ENCODE peak calls at places on chromosomes 2 and 18, in nine cellular contexts. I is left lung, E is A549, T is transverse colon, J is substantia nigra, Y is testis, O is colonic mucosa, L is psoas muscle, A is DND-41. Q is an unnamed sample.

GRCh38 chr2:219681301-219682290 is 54.2 kb downstream of the SLC4A3 start:
- DNase-seq in O (no peak), A (no peak), Y (no peak), I (no peak), E (no peak), L (no peak), J (no peak), T (no peak), Q (no peak)

GRCh38 chr2:18740428-18740827 is 151.1 kb upstream of the NT5C1B start:
- DNase-seq in Y (no peak), O (no peak), A (no peak), E (no peak), L (no peak), T (no peak), I (peak), J (no peak), Q (peak)

GRCh38 chr2:192390401-192390800 is 195.7 kb upstream of the TMEFF2 start:
- DNase-seq in T (no peak), J (no peak), O (no peak), Y (no peak), I (no peak), A (no peak), E (no peak), L (no peak), Q (no peak)

GRCh38 chr2:151753540-151753939 is 19.3 kb upstream of the NEB start:
- DNase-seq in L (no peak), Y (no peak), T (no peak), J (no peak), I (no peak), O (no peak), A (no peak), E (no peak), Q (no peak)

GRCh38 chr18:5431836-5432575 is 111.8 kb downstream of the EPB41L3 start:
- DNase-seq in A (no peak), L (no peak), Y (no peak), E (no peak), O (no peak), J (no peak), T (no peak), I (no peak), Q (no peak)

GRCh38 chr2:24919977-24920812 is at the start of gene ADCY3:
- DNase-seq in E (peak), T (peak), A (peak), Y (peak), O (peak), J (peak), L (peak), I (peak), Q (peak)

GRCh38 chr18:22563098-22563707 is 145.5 kb upstream of the CTAGE1 start:
- DNase-seq in T (peak), A (peak), E (peak), J (no peak), I (no peak), O (peak), L (no peak), Y (peak), Q (no peak)

GRCh38 chr2:30522421-30522820 is 75.4 kb downstream of the LCLAT1 start:
- DNase-seq in Y (no peak), O (no peak), J (no peak), A (no peak), E (no peak), L (no peak), T (no peak), I (no peak), Q (no peak)

GRCh38 chr18:74128114-74128513 is 19.5 kb downstream of the FBXO15 start:
- DNase-seq in I (no peak), T (no peak), Y (no peak), A (no peak), J (no peak), L (no peak), E (no peak), O (no peak), Q (no peak)

GRCh38 chr2:178870703-178871102 is 63.5 kb upstream of the TTN start:
- DNase-seq in Y (no peak), J (no peak), T (no peak), O (no peak), L (no peak), E (no peak), I (no peak), A (no peak), Q (no peak)

GRCh38 chr2:164739966-164740365 is 101.7 kb downstream of the COBLL1 start:
- DNase-seq in L (no peak), J (no peak), O (no peak), Y (no peak), T (no peak), E (no peak), I (no peak), A (no peak), Q (no peak)

GRCh38 chr2:28346587-28346986 is 46.1 kb upstream of the FOSL2 start:
- DNase-seq in O (peak), Y (no peak), J (no peak), E (no peak), L (peak), I (no peak), T (no peak), A (no peak), Q (peak)

GRCh38 chr18:13725566-13726227 is 661 bp downstream of the FAM210A start:
- DNase-seq in J (no peak), T (no peak), A (peak), I (no peak), E (no peak), Y (peak), L (no peak), O (peak), Q (no peak)

GRCh38 chr2:57180042-57180567 is 866.5 kb upstream of the VRK2 start:
- DNase-seq in A (no peak), T (no peak), Y (no peak), E (no peak), L (no peak), I (no peak), O (no peak), J (no peak), Q (no peak)

GRCh38 chr2:218513676-218514075 is 54.5 kb downstream of the USP37 start:
- DNase-seq in E (no peak), J (no peak), T (no peak), L (no peak), A (no peak), Y (no peak), I (no peak), O (no peak), Q (no peak)

GRCh38 chr2:33131108-33131507 is 184.4 kb downstream of the LTBP1 start:
- DNase-seq in I (no peak), O (no peak), Y (no peak), T (no peak), E (no peak), J (no peak), A (no peak), L (no peak), Q (no peak)

GRCh38 chr2:63488118-63488713 is 100.1 kb downstream of the WDPCP start:
- DNase-seq in T (no peak), J (peak), L (no peak), O (peak), E (peak), A (peak), I (no peak), Y (peak), Q (no peak)

GRCh38 chr2:158512323-158512722 is 55.6 kb downstream of the PKP4 start:
- DNase-seq in E (no peak), A (no peak), I (no peak), J (no peak), T (no peak), L (no peak), O (no peak), Y (no peak), Q (no peak)
- H3K27ac ChIP-seq in E (no peak), A (no peak), I (no peak), J (no peak), T (no peak), L (no peak), O (no peak), Y (no peak), Q (no peak)

DNA sequence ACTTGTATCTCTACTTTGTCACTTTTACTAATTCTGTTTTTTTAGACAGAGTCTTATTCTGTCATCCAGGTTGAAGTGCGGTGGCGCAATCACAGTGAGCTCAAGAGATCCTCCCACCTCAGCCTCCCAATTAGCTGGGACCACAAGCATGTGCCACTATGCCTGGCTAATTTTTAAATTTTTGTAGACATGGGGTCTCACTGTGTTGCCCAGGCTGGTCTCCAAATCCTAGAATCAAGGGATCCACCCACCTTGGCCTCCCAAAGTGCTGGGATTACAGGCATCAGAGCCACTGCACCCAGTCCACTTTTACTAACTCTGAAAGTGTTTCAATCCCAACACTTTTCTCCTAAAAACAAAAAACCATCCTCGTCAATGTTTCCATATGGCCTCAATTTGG is 94.9 kb downstream of the MALT1 start:
- DNase-seq in J (no peak), E (no peak), I (no peak), T (peak), O (no peak), Y (no peak), L (no peak), A (no peak), Q (no peak)
- H3K27ac ChIP-seq in J (no peak), E (peak), I (no peak), T (no peak), O (no peak), Y (no peak), L (no peak), A (no peak), Q (no peak)

DNA sequence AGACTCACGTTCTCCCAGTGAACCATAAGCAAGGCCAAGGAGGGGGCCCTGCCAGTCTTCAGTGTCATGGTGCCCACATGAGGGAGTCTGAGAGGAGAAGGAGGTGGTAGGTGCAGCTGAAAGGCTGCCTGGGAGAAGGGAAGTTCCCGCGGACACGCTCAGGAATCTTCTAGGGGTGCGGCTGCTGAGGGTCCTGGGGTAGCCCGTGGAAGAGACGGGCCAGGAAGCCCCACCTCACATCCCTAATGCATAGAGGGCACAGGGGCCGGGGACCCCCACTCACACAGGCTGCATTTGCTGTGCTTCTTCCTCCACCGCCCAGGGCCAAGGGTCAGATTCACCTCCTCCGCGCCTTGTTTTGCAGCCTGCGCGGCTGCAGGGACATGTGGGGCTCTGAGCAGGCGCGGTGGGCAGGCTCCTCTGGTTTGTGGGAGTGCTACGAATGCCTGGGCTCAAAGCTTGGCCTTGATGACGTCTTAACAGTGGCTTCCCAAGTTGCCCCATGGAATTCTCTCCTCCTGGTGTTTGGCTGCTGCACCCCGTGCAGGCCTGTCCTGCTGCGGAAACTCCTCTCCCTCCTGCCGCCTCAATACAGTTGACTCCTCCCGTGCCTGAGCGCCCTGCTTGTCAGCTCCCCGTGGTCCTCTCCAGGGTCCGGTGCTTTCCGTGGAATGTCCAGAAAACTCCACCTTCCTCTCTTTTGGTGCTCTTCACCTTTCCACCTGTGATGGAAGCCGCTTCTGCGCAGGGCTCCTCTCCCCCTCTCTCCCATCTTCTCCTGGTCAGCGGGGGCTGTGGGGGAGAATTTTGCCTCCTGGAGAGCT is 95.7 kb downstream of the VAPA start:
- DNase-seq in E (no peak), A (no peak), I (no peak), Y (no peak), T (no peak), J (no peak), L (no peak), O (no peak), Q (no peak)
- H3K27ac ChIP-seq in E (no peak), A (no peak), I (no peak), Y (peak), T (peak), J (peak), L (no peak), O (no peak), Q (no peak)

GRCh38 chr18:12283666-12284065 is 24.4 kb upstream of the TUBB6 start:
- DNase-seq in J (no peak), O (no peak), T (no peak), L (no peak), A (no peak), I (no peak), E (no peak), Y (no peak), Q (no peak)

GRCh38 chr18:12282436-12283039 is 25.5 kb upstream of the TUBB6 start:
- DNase-seq in T (no peak), J (no peak), Y (no peak), L (no peak), E (no peak), A (no peak), I (no peak), O (no peak), Q (no peak)

GRCh38 chr18:12283256-12283655 is 24.8 kb upstream of the TUBB6 start:
- DNase-seq in E (no peak), L (no peak), A (no peak), Y (no peak), I (no peak), T (no peak), O (no peak), J (no peak), Q (no peak)

GRCh38 chr18:12279781-12280531 is 25.8 kb downstream of the CIDEA start:
- DNase-seq in A (no peak), Y (no peak), J (no peak), L (no peak), O (no peak), E (no peak), T (no peak), I (no peak), Q (no peak)

GRCh38 chr18:12281861-12282260 is 26.2 kb upstream of the TUBB6 start:
- DNase-seq in T (no peak), E (no peak), O (no peak), J (no peak), I (no peak), Y (no peak), L (no peak), A (no peak), Q (no peak)
- H3K27ac ChIP-seq in T (peak), E (no peak), O (no peak), J (no peak), I (no peak), Y (no peak), L (no peak), A (no peak), Q (no peak)

GRCh38 chr2:108614043-108614435 is 79.8 kb downstream of the LIMS1 start:
- DNase-seq in Y (no peak), A (no peak), O (no peak), J (no peak), L (no peak), T (no peak), E (no peak), I (no peak), Q (no peak)

GRCh38 chr2:108615480-108616090 is 81.3 kb downstream of the LIMS1 start:
- DNase-seq in I (no peak), O (no peak), A (no peak), L (no peak), E (no peak), J (no peak), Y (no peak), T (no peak), Q (no peak)

GRCh38 chr2:108616290-108616689 is 82.0 kb downstream of the LIMS1 start:
- DNase-seq in E (no peak), Y (no peak), T (no peak), O (no peak), I (no peak), A (no peak), J (no peak), L (no peak), Q (no peak)

GRCh38 chr2:108614659-108615058 is 80.4 kb downstream of the LIMS1 start:
- DNase-seq in I (no peak), J (no peak), E (no peak), O (no peak), Y (no peak), T (no peak), A (no peak), L (no peak), Q (no peak)

GRCh38 chr2:108616731-108617161 is 82.5 kb downstream of the LIMS1 start:
- DNase-seq in E (no peak), Y (no peak), J (no peak), L (no peak), I (no peak), A (no peak), O (no peak), T (no peak), Q (no peak)
- H3K27ac ChIP-seq in E (no peak), Y (no peak), J (no peak), L (no peak), I (peak), A (no peak), O (no peak), T (no peak), Q (peak)

DNA sequence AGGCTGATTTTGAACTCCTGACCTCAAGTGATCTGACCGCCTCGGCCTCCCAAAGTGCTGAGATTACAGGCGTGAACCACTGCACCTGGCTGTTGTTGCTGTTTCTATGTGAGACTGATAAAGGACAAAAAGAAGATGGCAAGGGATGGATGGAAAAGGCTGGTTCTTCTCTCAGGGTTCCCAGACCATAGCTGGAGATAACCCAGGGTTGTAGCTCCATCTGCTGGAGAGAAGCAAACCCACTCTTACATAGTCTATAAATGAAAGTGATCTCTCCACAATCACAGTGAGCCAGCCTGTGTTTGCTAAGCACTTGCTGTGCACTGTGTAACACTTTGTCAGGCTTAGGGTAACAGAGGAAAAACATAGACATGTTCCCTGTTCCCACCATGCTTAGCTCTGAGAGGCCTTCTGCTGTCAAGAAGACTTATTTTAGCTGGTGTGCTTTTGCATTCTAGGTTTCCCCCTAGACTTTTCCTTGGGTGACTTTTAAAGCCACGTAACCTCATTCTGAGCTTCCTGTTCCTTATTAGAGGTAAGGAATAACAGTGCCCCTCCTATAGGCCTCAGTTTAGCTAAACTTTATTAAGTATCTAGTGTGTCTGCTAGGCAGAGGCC is 49.7 kb downstream of the LIMS1 start:
- DNase-seq in E (peak), T (peak), A (peak), L (peak), I (no peak), Y (peak), J (peak), O (peak), Q (no peak)
- H3K27ac ChIP-seq in E (peak), T (no peak), A (no peak), L (peak), I (no peak), Y (no peak), J (no peak), O (no peak), Q (peak)

DNA sequence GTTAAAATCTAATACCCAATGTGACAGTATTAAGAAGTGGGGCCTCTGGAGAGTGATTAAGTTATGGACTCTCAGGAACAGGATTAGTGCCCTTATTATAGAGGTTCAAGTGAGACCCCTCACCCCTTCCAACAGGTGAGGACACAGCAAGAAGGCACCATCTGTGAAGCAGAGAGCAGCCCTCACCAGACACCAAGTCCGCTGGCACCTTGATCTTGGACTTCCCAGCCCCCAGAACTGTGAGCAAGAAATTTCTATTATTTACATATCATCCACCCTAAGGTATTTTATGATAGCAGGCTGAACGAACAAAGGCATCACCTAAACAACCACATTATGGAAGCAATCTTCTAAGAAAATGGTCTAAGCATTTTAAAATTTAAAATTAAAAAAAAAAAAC is 59.0 kb downstream of the HDAC4 start:
- DNase-seq in Y (no peak), I (no peak), O (peak), J (no peak), A (no peak), E (no peak), L (no peak), T (no peak), Q (no peak)
- H3K27ac ChIP-seq in Y (no peak), I (no peak), O (no peak), J (no peak), A (peak), E (no peak), L (no peak), T (no peak), Q (no peak)

DNA sequence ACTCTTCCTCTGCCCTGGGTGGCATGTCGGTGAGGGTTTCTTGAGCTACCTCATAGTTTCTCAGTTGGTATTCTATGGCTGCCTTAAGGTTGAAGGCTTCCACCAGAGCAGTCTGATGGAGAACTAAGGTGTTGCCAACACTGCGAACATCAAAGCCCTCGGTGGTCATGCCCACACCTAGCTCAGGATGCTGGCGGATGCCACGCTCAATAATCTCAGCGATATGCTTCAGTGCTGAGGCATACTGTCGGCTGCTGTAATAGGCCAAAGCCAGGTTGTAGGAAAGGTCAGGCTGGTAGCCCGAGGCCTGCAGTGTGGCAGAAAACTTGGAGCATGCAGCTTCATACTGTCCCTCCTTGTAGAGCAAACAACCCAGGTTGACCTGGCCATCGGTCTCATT is 225.3 kb downstream of the AGPS start:
- DNase-seq in A (no peak), L (no peak), E (no peak), T (no peak), Y (no peak), O (no peak), J (no peak), I (no peak), Q (no peak)
- H3K27ac ChIP-seq in A (peak), L (peak), E (peak), T (peak), Y (peak), O (peak), J (peak), I (no peak), Q (peak)